ENCODE peak calls at places on chromosomes 11 and 22, in nine cellular contexts. One of them, this sample, is unnamed.

GRCh38 chr11:118921929-118922744 is 3.6 kb downstream of the BCL9L start:
- DNase-seq in brain microvascular endothelial cell: no peak
- DNase-seq in AG04450: no peak
- DNase-seq in vagina: no peak
- DNase-seq in fibroblast of lung: peak
- DNase-seq in mammary epithelial cell: peak
- DNase-seq in psoas muscle: peak
- DNase-seq in astrocyte: peak
- DNase-seq in right atrium auricular region: peak
- DNase-seq in this sample: peak

GRCh38 chr11:79363261-79363660 is 77.6 kb downstream of the TENM4 start:
- DNase-seq in brain microvascular endothelial cell: no peak
- DNase-seq in AG04450: no peak
- DNase-seq in vagina: no peak
- DNase-seq in fibroblast of lung: peak
- DNase-seq in mammary epithelial cell: peak
- DNase-seq in psoas muscle: no peak
- DNase-seq in astrocyte: peak
- DNase-seq in right atrium auricular region: no peak
- DNase-seq in this sample: no peak

GRCh38 chr11:68313574-68314202 is 1.3 kb downstream of the LRP5 start:
- DNase-seq in brain microvascular endothelial cell: peak
- DNase-seq in AG04450: no peak
- DNase-seq in vagina: no peak
- DNase-seq in fibroblast of lung: peak
- DNase-seq in mammary epithelial cell: peak
- DNase-seq in psoas muscle: no peak
- DNase-seq in astrocyte: no peak
- DNase-seq in right atrium auricular region: no peak
- DNase-seq in this sample: no peak

GRCh38 chr11:1927151-1928037 is 7.9 kb downstream of the TNNT3 start:
- DNase-seq in brain microvascular endothelial cell: no peak
- DNase-seq in AG04450: no peak
- DNase-seq in vagina: no peak
- DNase-seq in fibroblast of lung: no peak
- DNase-seq in mammary epithelial cell: no peak
- DNase-seq in psoas muscle: peak
- DNase-seq in astrocyte: no peak
- DNase-seq in right atrium auricular region: no peak
- DNase-seq in this sample: no peak

GRCh38 chr11:94181943-94182342 is 53.3 kb downstream of the PANX1 start:
- DNase-seq in brain microvascular endothelial cell: no peak
- DNase-seq in AG04450: no peak
- DNase-seq in vagina: no peak
- DNase-seq in fibroblast of lung: no peak
- DNase-seq in mammary epithelial cell: no peak
- DNase-seq in psoas muscle: no peak
- DNase-seq in astrocyte: no peak
- DNase-seq in right atrium auricular region: no peak
- DNase-seq in this sample: no peak

GRCh38 chr11:83294208-83294607 is 8.0 kb upstream of the CCDC90B start:
- DNase-seq in brain microvascular endothelial cell: no peak
- DNase-seq in AG04450: no peak
- DNase-seq in vagina: no peak
- DNase-seq in fibroblast of lung: no peak
- DNase-seq in mammary epithelial cell: no peak
- DNase-seq in psoas muscle: no peak
- DNase-seq in astrocyte: no peak
- DNase-seq in right atrium auricular region: no peak
- DNase-seq in this sample: no peak

GRCh38 chr11:67613960-67614715 is 7.4 kb downstream of the NDUFV1 start:
- DNase-seq in brain microvascular endothelial cell: peak
- DNase-seq in AG04450: no peak
- DNase-seq in vagina: peak
- DNase-seq in fibroblast of lung: peak
- DNase-seq in mammary epithelial cell: peak
- DNase-seq in psoas muscle: peak
- DNase-seq in astrocyte: no peak
- DNase-seq in right atrium auricular region: no peak
- DNase-seq in this sample: peak

GRCh38 chr11:111960916-111961315 is 23.8 kb downstream of the DIXDC1 start:
- DNase-seq in brain microvascular endothelial cell: no peak
- DNase-seq in AG04450: no peak
- DNase-seq in vagina: no peak
- DNase-seq in fibroblast of lung: peak
- DNase-seq in mammary epithelial cell: peak
- DNase-seq in psoas muscle: peak
- DNase-seq in astrocyte: peak
- DNase-seq in right atrium auricular region: no peak
- DNase-seq in this sample: no peak

GRCh38 chr22:31896472-31896871 is 47.9 kb upstream of the YWHAH start:
- DNase-seq in brain microvascular endothelial cell: no peak
- DNase-seq in AG04450: no peak
- DNase-seq in vagina: no peak
- DNase-seq in fibroblast of lung: no peak
- DNase-seq in mammary epithelial cell: no peak
- DNase-seq in psoas muscle: no peak
- DNase-seq in astrocyte: no peak
- DNase-seq in right atrium auricular region: no peak
- DNase-seq in this sample: no peak

GRCh38 chr22:31892080-31892433 is 52.3 kb upstream of the YWHAH start:
- DNase-seq in brain microvascular endothelial cell: no peak
- DNase-seq in AG04450: no peak
- DNase-seq in vagina: no peak
- DNase-seq in fibroblast of lung: no peak
- DNase-seq in mammary epithelial cell: no peak
- DNase-seq in psoas muscle: no peak
- DNase-seq in astrocyte: no peak
- DNase-seq in right atrium auricular region: no peak
- DNase-seq in this sample: no peak

GRCh38 chr22:31893460-31893859 is 50.9 kb upstream of the YWHAH start:
- DNase-seq in brain microvascular endothelial cell: no peak
- DNase-seq in AG04450: no peak
- DNase-seq in vagina: no peak
- DNase-seq in fibroblast of lung: no peak
- DNase-seq in mammary epithelial cell: no peak
- DNase-seq in psoas muscle: no peak
- DNase-seq in astrocyte: no peak
- DNase-seq in right atrium auricular region: no peak
- DNase-seq in this sample: no peak

GRCh38 chr22:31895317-31896133 is 48.8 kb upstream of the YWHAH start:
- DNase-seq in brain microvascular endothelial cell: no peak
- DNase-seq in AG04450: no peak
- DNase-seq in vagina: no peak
- DNase-seq in fibroblast of lung: no peak
- DNase-seq in mammary epithelial cell: no peak
- DNase-seq in psoas muscle: no peak
- DNase-seq in astrocyte: no peak
- DNase-seq in right atrium auricular region: no peak
- DNase-seq in this sample: no peak

GRCh38 chr22:31891366-31892079 is 52.8 kb upstream of the YWHAH start:
- DNase-seq in brain microvascular endothelial cell: no peak
- DNase-seq in AG04450: no peak
- DNase-seq in vagina: no peak
- DNase-seq in fibroblast of lung: peak
- DNase-seq in mammary epithelial cell: no peak
- DNase-seq in psoas muscle: no peak
- DNase-seq in astrocyte: peak
- DNase-seq in right atrium auricular region: no peak
- DNase-seq in this sample: no peak
- H3K27ac ChIP-seq in brain microvascular endothelial cell: no peak
- H3K27ac ChIP-seq in AG04450: no peak
- H3K27ac ChIP-seq in vagina: no peak
- H3K27ac ChIP-seq in fibroblast of lung: no peak
- H3K27ac ChIP-seq in mammary epithelial cell: no peak
- H3K27ac ChIP-seq in psoas muscle: no peak
- H3K27ac ChIP-seq in astrocyte: no peak
- H3K27ac ChIP-seq in right atrium auricular region: no peak
- H3K27ac ChIP-seq in this sample: no peak

GRCh38 chr11:72141066-72141465 is 5.5 kb downstream of the FOLR3 start:
- DNase-seq in brain microvascular endothelial cell: peak
- DNase-seq in AG04450: peak
- DNase-seq in vagina: no peak
- DNase-seq in fibroblast of lung: peak
- DNase-seq in mammary epithelial cell: peak
- DNase-seq in psoas muscle: no peak
- DNase-seq in astrocyte: peak
- DNase-seq in right atrium auricular region: no peak
- DNase-seq in this sample: no peak

GRCh38 chr11:72140661-72141060 is 5.1 kb downstream of the FOLR3 start:
- DNase-seq in brain microvascular endothelial cell: no peak
- DNase-seq in AG04450: no peak
- DNase-seq in vagina: no peak
- DNase-seq in fibroblast of lung: no peak
- DNase-seq in mammary epithelial cell: no peak
- DNase-seq in psoas muscle: no peak
- DNase-seq in astrocyte: no peak
- DNase-seq in right atrium auricular region: no peak
- DNase-seq in this sample: no peak

GRCh38 chr11:72146625-72147024 is 11.1 kb downstream of the FOLR3 start:
- DNase-seq in brain microvascular endothelial cell: no peak
- DNase-seq in AG04450: no peak
- DNase-seq in vagina: no peak
- DNase-seq in fibroblast of lung: no peak
- DNase-seq in mammary epithelial cell: no peak
- DNase-seq in psoas muscle: no peak
- DNase-seq in astrocyte: no peak
- DNase-seq in right atrium auricular region: no peak
- DNase-seq in this sample: no peak

GRCh38 chr11:72139500-72139899 is 4.0 kb downstream of the FOLR3 start:
- DNase-seq in brain microvascular endothelial cell: no peak
- DNase-seq in AG04450: no peak
- DNase-seq in vagina: no peak
- DNase-seq in fibroblast of lung: no peak
- DNase-seq in mammary epithelial cell: no peak
- DNase-seq in psoas muscle: no peak
- DNase-seq in astrocyte: no peak
- DNase-seq in right atrium auricular region: no peak
- DNase-seq in this sample: no peak

GRCh38 chr11:72144807-72145565 is 9.5 kb downstream of the FOLR3 start:
- DNase-seq in brain microvascular endothelial cell: peak
- DNase-seq in AG04450: peak
- DNase-seq in vagina: no peak
- DNase-seq in fibroblast of lung: peak
- DNase-seq in mammary epithelial cell: peak
- DNase-seq in psoas muscle: no peak
- DNase-seq in astrocyte: peak
- DNase-seq in right atrium auricular region: no peak
- DNase-seq in this sample: no peak
- H3K27ac ChIP-seq in brain microvascular endothelial cell: peak
- H3K27ac ChIP-seq in AG04450: peak
- H3K27ac ChIP-seq in vagina: no peak
- H3K27ac ChIP-seq in fibroblast of lung: peak
- H3K27ac ChIP-seq in mammary epithelial cell: peak
- H3K27ac ChIP-seq in psoas muscle: no peak
- H3K27ac ChIP-seq in astrocyte: peak
- H3K27ac ChIP-seq in right atrium auricular region: no peak
- H3K27ac ChIP-seq in this sample: no peak

DNA sequence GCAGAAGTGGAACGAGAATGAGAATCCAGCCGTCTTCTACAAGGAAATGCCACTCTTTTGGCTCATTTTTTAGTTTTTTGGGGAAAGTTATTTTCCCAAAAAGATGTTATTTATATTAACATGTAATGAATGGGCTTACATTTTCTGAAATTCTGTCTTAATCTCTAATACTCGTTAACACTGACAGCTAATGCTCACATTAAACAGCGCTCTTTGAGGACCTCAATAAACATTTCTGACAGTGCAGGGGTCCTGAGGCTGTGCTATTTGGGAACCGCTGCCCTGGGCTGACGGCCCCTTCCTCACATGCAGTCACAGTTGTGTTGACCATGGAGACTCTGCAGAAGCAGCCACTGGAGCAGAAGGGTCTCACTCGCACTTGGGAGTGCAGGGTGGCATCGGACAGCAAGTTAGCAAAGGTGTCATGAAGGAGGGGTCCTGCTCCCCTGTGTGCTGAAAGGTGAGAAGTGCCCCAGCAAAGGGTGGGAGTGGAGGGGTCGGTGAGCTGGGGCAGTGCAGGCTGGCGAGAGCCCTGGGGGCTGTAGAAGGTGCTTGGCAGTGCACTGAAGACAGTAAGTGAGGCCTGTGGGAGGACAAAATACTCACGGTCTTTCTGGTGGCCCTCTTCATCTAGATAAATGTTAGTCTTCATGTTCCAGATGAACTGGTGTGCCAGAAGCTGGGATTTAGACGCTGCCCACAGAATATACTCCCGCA is 53.1 kb upstream of the SERPIND1 start:
- DNase-seq in brain microvascular endothelial cell: no peak
- DNase-seq in AG04450: no peak
- DNase-seq in vagina: no peak
- DNase-seq in fibroblast of lung: no peak
- DNase-seq in mammary epithelial cell: no peak
- DNase-seq in psoas muscle: no peak
- DNase-seq in astrocyte: no peak
- DNase-seq in right atrium auricular region: no peak
- DNase-seq in this sample: no peak
- H3K27ac ChIP-seq in brain microvascular endothelial cell: no peak
- H3K27ac ChIP-seq in AG04450: no peak
- H3K27ac ChIP-seq in vagina: no peak
- H3K27ac ChIP-seq in fibroblast of lung: no peak
- H3K27ac ChIP-seq in mammary epithelial cell: no peak
- H3K27ac ChIP-seq in psoas muscle: no peak
- H3K27ac ChIP-seq in astrocyte: no peak
- H3K27ac ChIP-seq in right atrium auricular region: no peak
- H3K27ac ChIP-seq in this sample: no peak

GRCh38 chr11:131816046-131816445 is 445.6 kb downstream of the NTM start:
- DNase-seq in brain microvascular endothelial cell: peak
- DNase-seq in AG04450: no peak
- DNase-seq in vagina: no peak
- DNase-seq in fibroblast of lung: no peak
- DNase-seq in mammary epithelial cell: no peak
- DNase-seq in psoas muscle: no peak
- DNase-seq in astrocyte: no peak
- DNase-seq in right atrium auricular region: no peak
- DNase-seq in this sample: no peak
- H3K27ac ChIP-seq in brain microvascular endothelial cell: no peak
- H3K27ac ChIP-seq in AG04450: no peak
- H3K27ac ChIP-seq in vagina: no peak
- H3K27ac ChIP-seq in fibroblast of lung: no peak
- H3K27ac ChIP-seq in mammary epithelial cell: no peak
- H3K27ac ChIP-seq in psoas muscle: no peak
- H3K27ac ChIP-seq in astrocyte: no peak
- H3K27ac ChIP-seq in right atrium auricular region: no peak
- H3K27ac ChIP-seq in this sample: no peak

GRCh38 chr11:45983471-45983845 is 61.0 kb downstream of the LARGE2 start:
- DNase-seq in brain microvascular endothelial cell: no peak
- DNase-seq in AG04450: no peak
- DNase-seq in vagina: no peak
- DNase-seq in fibroblast of lung: no peak
- DNase-seq in mammary epithelial cell: no peak
- DNase-seq in psoas muscle: no peak
- DNase-seq in astrocyte: no peak
- DNase-seq in right atrium auricular region: no peak
- DNase-seq in this sample: no peak
- H3K27ac ChIP-seq in brain microvascular endothelial cell: no peak
- H3K27ac ChIP-seq in AG04450: peak
- H3K27ac ChIP-seq in vagina: no peak
- H3K27ac ChIP-seq in fibroblast of lung: no peak
- H3K27ac ChIP-seq in mammary epithelial cell: no peak
- H3K27ac ChIP-seq in psoas muscle: no peak
- H3K27ac ChIP-seq in astrocyte: peak
- H3K27ac ChIP-seq in right atrium auricular region: no peak
- H3K27ac ChIP-seq in this sample: peak